ENCODE peak calls at places on chromosomes 13 and 19, in five cellular contexts. N is GM06990, T is CD14-positive monocyte, D is lower leg skin, B is brain microvascular endothelial cell. L is an unnamed sample.

GRCh38 chr19:50313812-50314536 is 15.2 kb downstream of the KCNC3 start:
- DNase-seq in N (no peak), T (no peak), D (no peak), B (no peak), L (no peak)

GRCh38 chr13:45092668-45093067 is 27.6 kb upstream of the GTF2F2 start:
- DNase-seq in N (no peak), T (no peak), D (no peak), B (no peak), L (no peak)

GRCh38 chr19:49614096-49614857 is 23.3 kb downstream of the PRR12 start:
- DNase-seq in N (no peak), T (no peak), D (no peak), B (peak), L (no peak)

GRCh38 chr13:18212873-18213272 is 968.8 kb downstream of the TUBA3C start:
- DNase-seq in N (no peak), T (peak), D (peak), B (no peak), L (no peak)

GRCh38 chr13:89169951-89170350 is 1498.8 kb downstream of the SLITRK5 start:
- DNase-seq in N (no peak), T (no peak), D (no peak), B (no peak), L (no peak)

GRCh38 chr13:96934889-96935490 is 59.3 kb downstream of the OXGR1 start:
- DNase-seq in N (no peak), T (no peak), D (no peak), B (no peak), L (no peak)

GRCh38 chr13:75787249-75787940 is 151.3 kb downstream of the LMO7 start:
- DNase-seq in N (no peak), T (no peak), D (no peak), B (peak), L (no peak)

GRCh38 chr19:58229255-58229639 is 533 bp downstream of the ZNF544 start:
- DNase-seq in N (no peak), T (no peak), D (no peak), B (peak), L (no peak)

GRCh38 chr13:41061914-41062837 is 867 bp downstream of the WBP4 start:
- DNase-seq in N (no peak), T (no peak), D (no peak), B (peak), L (no peak)

GRCh38 chr19:53772943-53773342 is 51.2 kb downstream of the NLRP12 start:
- DNase-seq in N (no peak), T (no peak), D (peak), B (peak), L (no peak)

GRCh38 chr13:51370116-51370515 is 30.6 kb downstream of the SERPINE3 start:
- DNase-seq in N (no peak), T (no peak), D (no peak), B (peak), L (no peak)

GRCh38 chr19:31266196-31266595 is 83.0 kb downstream of the TSHZ3 start:
- DNase-seq in N (no peak), T (no peak), D (no peak), B (no peak), L (no peak)

GRCh38 chr13:113115363-113116205 is 7.0 kb upstream of the F10 start:
- DNase-seq in N (no peak), T (no peak), D (no peak), B (no peak), L (peak)

GRCh38 chr13:30143671-30144400 is 163.5 kb downstream of the KATNAL1 start:
- DNase-seq in N (no peak), T (no peak), D (no peak), B (peak), L (no peak)

GRCh38 chr19:16398530-16399241 is 73.1 kb downstream of the EPS15L1 start:
- DNase-seq in N (no peak), T (peak), D (no peak), B (no peak), L (no peak)

GRCh38 chr13:50438351-50438750 is 405.1 kb downstream of the DLEU7 start:
- DNase-seq in N (no peak), T (no peak), D (no peak), B (no peak), L (no peak)

GRCh38 chr13:110653851-110654250 is 38.5 kb downstream of the NAXD start:
- DNase-seq in N (no peak), T (no peak), D (no peak), B (no peak), L (no peak)

DNA sequence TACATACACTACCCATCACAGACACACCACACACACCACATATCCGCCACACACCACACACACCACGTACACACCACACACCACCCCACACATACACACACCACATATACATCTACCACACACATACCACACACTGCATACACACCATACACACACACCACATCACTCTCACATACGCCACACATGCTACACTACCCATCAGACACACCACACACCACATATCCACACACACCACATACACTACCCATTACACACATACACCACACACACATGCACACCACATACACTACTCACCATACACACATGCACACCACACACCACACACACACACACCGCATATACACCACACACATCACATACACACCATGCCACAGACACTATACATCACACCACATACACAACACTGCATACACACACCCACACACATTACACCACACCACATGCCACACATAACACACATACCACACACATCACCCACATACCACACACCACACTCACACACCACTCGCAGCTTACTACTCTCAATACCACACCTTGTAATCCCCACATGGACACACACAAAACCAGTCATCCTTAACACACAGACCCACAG is 9.5 kb downstream of the ERFL start:
- DNase-seq in N (no peak), T (no peak), D (no peak), B (no peak), L (no peak)
- TF ChIP-seq CTCF in N (no peak), T (no peak), D (no peak), B (no peak), L (no peak)

GRCh38 chr13:47168086-47168485 is 271.2 kb upstream of the HTR2A start:
- DNase-seq in N (no peak), T (no peak), D (no peak), B (peak), L (no peak)
- TF ChIP-seq CTCF in N (no peak), T (no peak), D (no peak), B (no peak), L (no peak)

DNA sequence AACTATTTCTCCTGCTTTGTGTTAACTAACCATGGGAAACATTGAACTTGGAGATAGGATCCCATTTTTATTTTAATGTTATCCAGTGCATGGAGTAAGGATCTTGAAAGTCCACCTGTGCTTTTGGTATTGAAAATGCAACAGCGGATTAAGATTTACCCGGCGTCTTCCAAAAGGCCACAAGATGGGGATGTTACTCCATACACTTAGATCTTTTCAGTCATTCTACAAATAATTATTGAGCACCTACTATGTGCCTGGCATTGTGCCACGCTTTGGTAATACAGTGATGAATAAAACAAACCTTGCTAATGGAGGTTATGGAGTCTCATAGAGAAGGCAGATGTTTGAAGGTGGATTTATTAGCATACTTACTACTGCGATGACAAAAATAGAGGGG is 56.9 kb downstream of the RFC3 start:
- DNase-seq in N (no peak), T (no peak), D (no peak), B (no peak), L (no peak)
- TF ChIP-seq CTCF in N (no peak), T (no peak), D (no peak), B (peak), L (no peak)

DNA sequence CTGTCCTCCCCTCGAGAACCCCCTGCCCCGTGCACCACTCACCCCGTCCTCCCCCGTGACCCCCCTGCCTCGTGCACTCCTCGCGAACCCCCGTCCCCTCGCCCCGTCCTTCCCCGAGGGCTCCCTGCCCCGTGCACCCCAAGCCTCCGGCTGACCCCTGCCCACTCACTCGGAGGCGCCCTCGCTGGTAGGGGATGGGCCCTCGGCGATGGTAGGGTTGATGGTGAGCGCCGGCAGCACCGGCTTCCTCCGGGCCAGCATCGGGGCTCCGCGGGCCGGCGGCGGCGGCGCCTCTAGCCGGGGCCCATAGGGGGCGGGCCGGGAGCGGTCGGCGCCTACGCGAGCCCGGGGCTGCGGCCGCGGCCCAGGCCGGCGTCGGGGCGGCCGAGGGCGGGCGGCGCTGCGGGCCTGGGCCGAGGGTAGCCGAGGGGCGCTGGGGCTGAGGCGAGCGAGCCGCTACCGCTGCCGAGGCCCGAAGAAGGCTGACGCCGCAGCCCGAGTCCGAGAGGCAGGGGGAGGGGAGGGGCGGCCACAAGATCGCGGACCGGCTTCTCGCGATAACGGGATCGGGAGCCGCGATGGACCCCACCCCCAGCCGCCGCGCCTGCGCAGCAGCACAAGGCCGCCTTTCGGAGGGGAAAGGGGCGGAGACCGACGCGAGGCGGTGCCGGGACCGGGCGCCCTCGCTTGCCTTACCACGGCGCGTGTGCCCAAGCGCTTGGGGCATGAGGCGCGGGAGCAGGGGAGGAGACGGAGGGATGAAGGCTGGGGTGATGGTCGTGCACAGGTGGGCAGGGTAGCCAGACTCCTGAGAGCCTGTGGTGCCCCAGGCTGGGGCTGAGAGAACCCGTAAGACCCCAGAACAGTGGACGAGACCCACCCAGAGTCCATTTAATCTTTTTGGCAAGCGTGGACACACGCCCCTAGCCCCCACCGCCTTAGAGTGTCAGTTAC is at the start of gene MAP2K2:
- DNase-seq in N (peak), T (peak), D (peak), B (peak), L (peak)
- TF ChIP-seq CTCF in N (no peak), T (no peak), D (no peak), B (no peak), L (no peak)

DNA sequence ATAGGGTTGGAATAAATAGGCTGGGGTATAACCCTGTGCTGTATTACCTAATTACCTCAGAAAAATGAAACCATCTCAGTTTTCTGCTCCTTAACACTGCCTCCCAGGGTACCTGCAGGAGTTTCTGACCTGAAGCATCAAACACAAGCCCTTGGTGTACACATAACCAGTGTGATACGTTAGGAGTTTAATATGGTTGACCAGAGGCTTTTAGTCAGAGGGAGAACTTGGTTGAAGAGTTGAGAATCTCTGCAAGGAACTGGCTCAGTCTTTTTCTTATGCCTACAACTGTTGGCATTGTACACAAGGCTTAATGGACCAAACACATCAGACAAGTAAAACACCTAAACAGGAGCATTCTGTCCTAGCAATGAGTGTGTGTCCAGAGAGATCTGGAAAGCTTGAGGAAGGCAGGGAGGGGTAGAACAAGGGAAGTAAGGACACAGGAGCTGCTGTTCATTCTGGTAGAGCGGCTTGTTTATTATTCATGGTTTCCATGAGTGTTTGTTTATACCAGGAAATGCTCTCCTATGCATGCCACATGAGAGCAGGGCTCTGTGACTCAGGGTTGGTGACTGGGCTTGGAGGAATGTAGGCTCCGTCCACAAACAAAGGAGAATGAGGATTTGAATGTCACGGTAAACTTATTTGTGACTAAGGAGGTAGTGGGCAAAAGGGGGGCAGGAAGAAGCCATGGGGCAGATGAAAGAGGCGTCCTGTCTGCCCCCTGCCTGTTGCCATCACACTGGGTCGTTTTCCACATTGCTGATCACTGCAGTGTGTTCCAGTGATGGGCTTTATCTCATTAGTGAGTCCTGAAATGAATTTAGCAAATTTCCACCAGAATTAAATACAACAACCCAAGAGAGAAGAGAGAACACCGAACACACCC is 11.9 kb upstream of the SPATA13 start:
- DNase-seq in N (no peak), T (no peak), D (peak), B (peak), L (no peak)
- TF ChIP-seq CTCF in N (no peak), T (no peak), D (no peak), B (peak), L (no peak)

GRCh38 chr13:47418206-47418920 is 521.5 kb upstream of the HTR2A start:
- DNase-seq in N (no peak), T (no peak), D (no peak), B (no peak), L (no peak)

GRCh38 chr13:47420568-47420967 is 523.7 kb upstream of the HTR2A start:
- DNase-seq in N (no peak), T (no peak), D (no peak), B (peak), L (no peak)

GRCh38 chr13:47415048-47415447 is 518.2 kb upstream of the HTR2A start:
- DNase-seq in N (no peak), T (no peak), D (no peak), B (no peak), L (no peak)

GRCh38 chr13:47417485-47417884 is 520.6 kb upstream of the HTR2A start:
- DNase-seq in N (no peak), T (no peak), D (no peak), B (no peak), L (no peak)

GRCh38 chr13:47420012-47420411 is 523.2 kb upstream of the HTR2A start:
- DNase-seq in N (no peak), T (no peak), D (no peak), B (no peak), L (no peak)
- TF ChIP-seq CTCF in N (no peak), T (no peak), D (no peak), B (peak), L (no peak)

DNA sequence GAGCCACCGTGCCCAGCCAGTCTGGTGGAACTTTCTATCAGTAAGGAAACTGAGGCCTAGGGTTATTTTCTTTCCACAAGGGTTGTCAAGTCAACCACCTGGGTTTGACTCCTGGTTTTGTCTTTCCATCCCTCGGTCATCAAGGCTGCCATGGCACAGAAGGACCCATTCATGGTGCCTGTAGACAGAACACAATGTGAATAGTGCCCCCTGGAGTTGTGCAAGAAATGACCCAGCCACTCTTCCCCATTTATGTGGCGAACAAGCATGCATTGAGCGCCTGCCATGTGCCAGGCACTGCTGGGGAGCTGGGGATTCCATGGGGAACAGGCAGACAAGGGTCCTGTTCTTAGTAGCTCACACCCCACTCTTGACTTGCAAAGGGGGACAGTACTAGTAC is 4.1 kb downstream of the SMARCA4 start:
- DNase-seq in N (no peak), T (no peak), D (no peak), B (no peak), L (no peak)
- TF ChIP-seq CTCF in N (peak), T (no peak), D (no peak), B (peak), L (no peak)

GRCh38 chr19:46602392-46603194 is 1.5 kb downstream of the CALM3 start:
- DNase-seq in N (no peak), T (no peak), D (no peak), B (no peak), L (no peak)

GRCh38 chr19:46600393-46601317 is 475 bp upstream of the CALM3 start:
- DNase-seq in N (peak), T (peak), D (peak), B (peak), L (peak)

GRCh38 chr19:46598372-46598917 is 2.7 kb upstream of the CALM3 start:
- DNase-seq in N (no peak), T (no peak), D (no peak), B (no peak), L (no peak)

GRCh38 chr19:46601318-46602224 is at the start of gene CALM3:
- DNase-seq in N (no peak), T (peak), D (no peak), B (no peak), L (no peak)

DNA sequence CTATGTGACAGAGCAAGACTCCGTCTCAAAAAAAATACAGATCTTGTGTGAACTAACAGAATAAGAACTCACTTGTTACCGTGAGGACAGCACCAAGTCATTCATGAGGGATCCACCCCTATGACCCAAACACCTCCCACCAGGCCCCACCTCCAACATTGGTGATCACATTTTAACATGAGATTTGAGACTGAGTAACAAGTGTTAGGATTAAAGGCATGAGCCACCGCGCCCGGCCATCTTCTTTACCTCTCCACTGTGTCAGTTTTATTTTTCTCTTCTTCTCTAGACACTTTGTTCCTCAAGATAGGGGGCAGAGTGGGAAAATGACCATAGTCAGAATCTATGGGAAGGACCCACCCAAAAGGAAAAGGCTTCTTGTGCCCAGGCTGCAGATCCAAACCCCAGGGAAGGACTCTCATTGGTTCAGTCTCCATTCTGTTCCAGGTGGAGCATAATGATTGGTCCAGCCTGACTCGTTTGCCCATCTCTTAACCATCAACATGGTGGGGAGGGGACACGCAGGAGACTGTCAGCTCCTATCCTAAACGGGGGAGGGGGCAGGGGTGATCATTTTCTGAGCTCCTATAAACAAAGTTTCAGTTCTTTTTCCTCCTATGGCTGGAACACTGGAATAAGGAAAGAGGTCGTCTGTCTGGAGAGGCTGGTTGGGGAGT is 1.3 kb upstream of the CALM3 start:
- DNase-seq in N (no peak), T (no peak), D (no peak), B (no peak), L (no peak)
- TF ChIP-seq CTCF in N (no peak), T (no peak), D (no peak), B (no peak), L (no peak)

GRCh38 chr19:34018546-34018945 is 153.8 kb upstream of the LSM14A start:
- DNase-seq in N (no peak), T (no peak), D (no peak), B (no peak), L (no peak)

DNA sequence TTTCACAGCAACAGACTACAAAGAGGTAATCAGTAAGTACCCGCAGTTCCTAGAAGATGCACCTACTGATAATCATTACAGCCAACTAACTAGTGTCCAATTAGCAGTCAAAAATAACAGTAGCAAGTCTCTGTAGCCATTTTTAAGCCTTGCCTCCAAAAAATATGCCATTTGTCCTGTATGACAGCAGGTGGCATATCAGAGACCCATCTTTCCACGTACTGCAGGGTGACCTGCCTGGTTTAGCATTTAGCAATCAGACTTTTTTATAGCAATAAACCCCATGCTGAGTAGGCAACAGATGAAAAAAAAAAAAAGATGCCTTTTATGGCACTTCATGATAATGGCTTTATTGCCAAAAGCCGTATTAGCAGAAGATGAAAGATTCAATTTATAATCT is 155.3 kb upstream of the LSM14A start:
- DNase-seq in N (no peak), T (no peak), D (no peak), B (no peak), L (no peak)
- TF ChIP-seq CTCF in N (no peak), T (no peak), D (no peak), B (no peak), L (no peak)

L was measured in activated B cell treated with CpG ODN at 0.5 μM for 24 hours.